ENCODE peak calls at places on chromosomes 16 and 17, in eight cellular contexts. H is fibroblast of lung; P is left colon; L is HFFc6; Q is HCT116; W is mammary epithelial cell; E is T-helper 1 cell; X is effector CD4-positive, alpha-beta T cell. D is an unnamed sample.

GRCh38 chr16:84889066-84889465 is 69.3 kb downstream of the CRISPLD2 start:
- DNase-seq in L (no peak), H (peak), E (no peak), X (no peak), Q (no peak), P (no peak), W (no peak), D (no peak)

GRCh38 chr17:57916925-57917858 is 38.0 kb downstream of the CUEDC1 start:
- DNase-seq in L (no peak), X (peak), E (peak), W (no peak), P (no peak), Q (peak), H (no peak), D (no peak)

GRCh38 chr16:13435415-13435814 is 484.5 kb upstream of the ERCC4 start:
- DNase-seq in L (no peak), Q (no peak), X (no peak), E (no peak), H (no peak), W (no peak), P (no peak), D (no peak)

GRCh38 chr17:28916302-28916934 is 13.5 kb upstream of the DHRS13 start:
- DNase-seq in P (peak), E (peak), X (peak), Q (peak), L (peak), H (peak), W (no peak), D (no peak)

GRCh38 chr16:3637371-3637923 is 17.0 kb upstream of the DNASE1 start:
- DNase-seq in H (no peak), Q (no peak), W (no peak), E (peak), P (peak), X (no peak), L (no peak), D (no peak)

GRCh38 chr17:1495265-1495664 is 2.8 kb upstream of the MYO1C start:
- DNase-seq in H (peak), Q (no peak), P (no peak), W (no peak), X (no peak), E (no peak), L (no peak), D (peak)

GRCh38 chr17:12431188-12431587 is 234.5 kb upstream of the MYOCD start:
- DNase-seq in X (no peak), E (no peak), W (no peak), Q (no peak), P (no peak), L (no peak), H (no peak), D (no peak)

GRCh38 chr16:52557236-52557635 is 10.3 kb upstream of the TOX3 start:
- DNase-seq in E (no peak), Q (no peak), H (no peak), L (no peak), W (no peak), P (no peak), X (no peak), D (no peak)

GRCh38 chr16:67155305-67156145 is 4.2 kb downstream of the TRADD start:
- DNase-seq in Q (no peak), P (peak), X (peak), H (peak), E (peak), W (peak), L (peak), D (peak)

GRCh38 chr17:35732806-35733136 is 1.3 kb downstream of the RASL10B start:
- DNase-seq in P (no peak), E (no peak), X (no peak), L (no peak), H (no peak), W (no peak), Q (no peak), D (peak)

GRCh38 chr16:26269663-26270062 is 577.9 kb downstream of the HS3ST4 start:
- DNase-seq in P (no peak), E (no peak), W (no peak), X (no peak), H (no peak), Q (no peak), L (no peak), D (no peak)

GRCh38 chr17:60392845-60393702 is 1.1 kb upstream of the USP32 start:
- DNase-seq in W (peak), X (no peak), H (peak), E (peak), P (peak), Q (peak), L (peak), D (peak)

GRCh38 chr16:88783391-88784073 is 1.5 kb downstream of the PIEZO1 start:
- DNase-seq in H (peak), X (no peak), P (peak), W (peak), E (no peak), L (no peak), Q (no peak), D (no peak)

GRCh38 chr16:70615933-70616332 is 30.4 kb upstream of the IL34 start:
- DNase-seq in X (no peak), H (no peak), L (no peak), P (no peak), W (no peak), E (no peak), Q (no peak), D (no peak)

GRCh38 chr16:84599528-84600202 is 18.2 kb downstream of the COTL1 start:
- DNase-seq in W (peak), Q (no peak), H (peak), X (no peak), P (peak), L (peak), E (peak), D (peak)

GRCh38 chr17:77831497-77832179 is 126.9 kb upstream of the TNRC6C start:
- DNase-seq in E (no peak), L (no peak), P (no peak), H (peak), W (no peak), Q (no peak), X (no peak), D (peak)

GRCh38 chr16:84640145-84640544 is 8.2 kb upstream of the KLHL36 start:
- DNase-seq in E (no peak), W (no peak), H (no peak), Q (no peak), P (no peak), L (no peak), X (no peak), D (no peak)

GRCh38 chr17:18206962-18207361 is 18.5 kb upstream of the LLGL1 start:
- DNase-seq in E (no peak), H (no peak), X (no peak), Q (no peak), L (no peak), W (no peak), P (no peak), D (no peak)

GRCh38 chr17:63841350-63842172 is 924 bp downstream of the SMARCD2 start:
- DNase-seq in H (peak), X (no peak), P (peak), E (no peak), Q (no peak), W (peak), L (peak), D (peak)

GRCh38 chr16:88471575-88471974 is 18.5 kb downstream of the ZFPM1 start:
- DNase-seq in H (no peak), X (no peak), L (no peak), E (no peak), W (peak), P (no peak), Q (no peak), D (no peak)

GRCh38 chr16:21277927-21278706 is at the start of gene CRYM:
- DNase-seq in X (peak), E (peak), Q (no peak), L (no peak), W (peak), P (peak), H (no peak), D (peak)

GRCh38 chr17:30950669-30951399 is 20.0 kb upstream of the RNF135 start:
- DNase-seq in L (peak), Q (no peak), W (peak), X (no peak), H (peak), P (peak), E (no peak), D (peak)

GRCh38 chr17:65743313-65743665 is 181.8 kb upstream of the AXIN2 start:
- DNase-seq in P (no peak), H (peak), X (no peak), L (no peak), E (no peak), W (no peak), Q (no peak), D (no peak)

GRCh38 chr17:80419255-80419654 is 4.3 kb downstream of the ENDOV start:
- DNase-seq in E (no peak), H (no peak), Q (no peak), X (no peak), L (no peak), P (no peak), W (no peak), D (no peak)

GRCh38 chr17:57256708-57257112 is 387 bp downstream of the MSI2 start:
- DNase-seq in L (no peak), E (peak), Q (no peak), P (peak), X (peak), H (peak), W (peak), D (no peak)

GRCh38 chr17:2598166-2598565 is 4.7 kb downstream of the PAFAH1B1 start:
- DNase-seq in W (peak), H (peak), E (no peak), L (peak), X (no peak), Q (no peak), P (no peak), D (peak)

GRCh38 chr16:55502801-55503366 is 6.0 kb upstream of the LPCAT2 start:
- DNase-seq in Q (peak), W (no peak), P (peak), L (no peak), X (no peak), E (no peak), H (peak), D (peak)

GRCh38 chr16:85171809-85172464 is 59.7 kb upstream of the CIBAR2 start:
- DNase-seq in E (no peak), H (no peak), W (no peak), X (no peak), L (no peak), P (no peak), Q (no peak), D (peak)